ENCODE peak calls at places on chromosomes 16 and 17, in ten cellular contexts. E, A, W, Y, Z, K, F, R, J and H are unnamed samples.

GRCh38 chr16:81586421-81586820 is 141.8 kb downstream of the CMIP start:
- DNase-seq in E (no peak), A (no peak), W (no peak), Y (no peak), Z (no peak), K (no peak), F (no peak), R (no peak), J (no peak), H (no peak)

GRCh38 chr16:48617711-48618148 is 7.8 kb upstream of the N4BP1 start:
- DNase-seq in E (peak; percentile 45), A (no peak), W (no peak), Y (no peak), Z (no peak), K (no peak), F (no peak), R (no peak), J (no peak), H (no peak)

GRCh38 chr17:15744885-15745284 is 12.8 kb downstream of the TBC1D26 start:
- DNase-seq in E (no peak), A (no peak), W (no peak), Y (no peak), Z (no peak), K (peak; percentile 13), F (no peak), R (no peak), J (no peak), H (no peak)

GRCh38 chr17:31398381-31399275 is 7.2 kb downstream of the RAB11FIP4 start:
- DNase-seq in E (no peak), A (no peak), W (peak; percentile 48), Y (no peak), Z (no peak), K (no peak), F (no peak), R (no peak), J (no peak), H (no peak)

GRCh38 chr17:63698886-63699637 is 863 bp downstream of the LIMD2 start:
- DNase-seq in E (no peak), A (no peak), W (peak; percentile 76), Y (peak; percentile 85), Z (peak; percentile 97), K (peak; percentile 92), F (peak; percentile 54), R (no peak), J (peak; percentile 92), H (peak; percentile 95)

GRCh38 chr17:56973520-56973919 is 4.4 kb upstream of the SCPEP1 start:
- DNase-seq in E (no peak), A (no peak), W (no peak), Y (no peak), Z (no peak), K (no peak), F (no peak), R (no peak), J (no peak), H (no peak)

GRCh38 chr17:35548978-35549377 is 11.5 kb upstream of the SLFN12L start:
- DNase-seq in E (no peak), A (no peak), W (no peak), Y (no peak), Z (no peak), K (no peak), F (no peak), R (no peak), J (no peak), H (no peak)

GRCh38 chr17:7636192-7636591 is 6.3 kb downstream of the SHBG start:
- DNase-seq in E (no peak), A (no peak), W (no peak), Y (no peak), Z (no peak), K (no peak), F (no peak), R (peak; percentile 4), J (no peak), H (no peak)

GRCh38 chr17:72931163-72931562 is 161.3 kb downstream of the SLC39A11 start:
- DNase-seq in E (no peak), A (peak; percentile 16), W (no peak), Y (no peak), Z (peak; percentile 71), K (no peak), F (no peak), R (no peak), J (no peak), H (peak; percentile 57)

GRCh38 chr16:878071-878784 is 77.7 kb upstream of the GNG13 start:
- DNase-seq in E (no peak), A (no peak), W (no peak), Y (no peak), Z (peak; percentile 26), K (no peak), F (no peak), R (no peak), J (no peak), H (peak; percentile 54)

GRCh38 chr17:15926039-15926740 is 18.7 kb upstream of the ADORA2B start:
- DNase-seq in E (no peak), A (no peak), W (no peak), Y (no peak), Z (no peak), K (no peak), F (no peak), R (no peak), J (no peak), H (no peak)

GRCh38 chr17:42405963-42406495 is 17.0 kb downstream of the CAVIN1 start:
- DNase-seq in E (no peak), A (peak; percentile 60), W (peak; percentile 91), Y (peak; percentile 86), Z (peak; percentile 78), K (peak; percentile 89), F (peak; percentile 84), R (peak; percentile 83), J (peak; percentile 89), H (peak; percentile 79)

GRCh38 chr16:80084614-80085013 is 456.2 kb upstream of the DYNLRB2 start:
- DNase-seq in E (no peak), A (no peak), W (no peak), Y (no peak), Z (peak; percentile 33), K (no peak), F (no peak), R (peak; percentile 65), J (no peak), H (no peak)

GRCh38 chr16:89093602-89094251 is at the start of gene ACSF3:
- DNase-seq in E (peak; percentile 5), A (peak; percentile 38), W (peak; percentile 78), Y (peak; percentile 71), Z (peak; percentile 78), K (peak; percentile 97), F (peak; percentile 51), R (peak; percentile 82), J (peak; percentile 59), H (peak; percentile 84)

GRCh38 chr17:68446626-68447041 is 10.7 kb downstream of the WIPI1 start:
- DNase-seq in E (no peak), A (no peak), W (peak; percentile 21), Y (no peak), Z (no peak), K (no peak), F (no peak), R (no peak), J (no peak), H (no peak)

GRCh38 chr17:13557077-13557476 is 44.7 kb downstream of the HS3ST3A1 start:
- DNase-seq in E (no peak), A (no peak), W (no peak), Y (no peak), Z (no peak), K (no peak), F (no peak), R (no peak), J (no peak), H (no peak)

GRCh38 chr16:55368205-55368604 is 44.2 kb downstream of the IRX6 start:
- DNase-seq in E (no peak), A (no peak), W (no peak), Y (no peak), Z (no peak), K (no peak), F (no peak), R (no peak), J (no peak), H (no peak)

GRCh38 chr16:51116353-51116752 is 34.7 kb downstream of the SALL1 start:
- DNase-seq in E (no peak), A (peak; percentile 13), W (no peak), Y (no peak), Z (no peak), K (no peak), F (no peak), R (no peak), J (no peak), H (no peak)

GRCh38 chr17:10661377-10661906 is 4.3 kb upstream of the MYH3 start:
- DNase-seq in E (no peak), A (no peak), W (no peak), Y (no peak), Z (no peak), K (no peak), F (no peak), R (no peak), J (no peak), H (no peak)

GRCh38 chr17:82056729-82057621 is 5.3 kb downstream of the GPS1 start:
- DNase-seq in E (no peak), A (peak; percentile 14), W (no peak), Y (no peak), Z (no peak), K (no peak), F (no peak), R (no peak), J (no peak), H (no peak)